ENCODE peak calls at places on chromosomes 7 and 10, in eight cellular contexts. D, C, E, R, O, H, W and B are unnamed samples.

GRCh38 chr10:6699336-6699735 is 119.3 kb upstream of the PRKCQ start:
- DNase-seq in D (no peak), C (no peak), E (no peak), R (no peak), O (no peak), H (no peak), W (no peak), B (no peak)

GRCh38 chr7:80819503-80819902 is 99.3 kb downstream of the SEMA3C start:
- DNase-seq in D (no peak), C (no peak), E (no peak), R (no peak), O (no peak), H (no peak), W (no peak), B (no peak)

GRCh38 chr7:4074407-4074806 is 607.7 kb upstream of the FOXK1 start:
- DNase-seq in D (no peak), C (no peak), E (no peak), R (no peak), O (no peak), H (no peak), W (no peak), B (no peak)

GRCh38 chr10:124339951-124340760 is 78.6 kb downstream of the OAT start:
- DNase-seq in D (no peak), C (no peak), E (no peak), R (no peak), O (no peak), H (no peak), W (peak; percentile 7), B (peak; percentile 31)

GRCh38 chr7:36129048-36129534 is 24.0 kb upstream of the EEPD1 start:
- DNase-seq in D (no peak), C (no peak), E (no peak), R (no peak), O (no peak), H (no peak), W (peak; percentile 69), B (peak; percentile 47)

GRCh38 chr7:142482899-142483658 is 225.2 kb upstream of the PRSS58 start:
- DNase-seq in D (peak; percentile 74), C (peak; percentile 65), E (peak; percentile 35), R (peak; percentile 55), O (peak; percentile 87), H (peak; percentile 72), W (peak; percentile 66), B (peak; percentile 74)

GRCh38 chr10:122499491-122499941 is 38.2 kb downstream of the HTRA1 start:
- DNase-seq in D (no peak), C (no peak), E (no peak), R (no peak), O (no peak), H (no peak), W (no peak), B (no peak)

GRCh38 chr7:96998333-96998732 is 7.0 kb upstream of the DLX6 start:
- DNase-seq in D (no peak), C (no peak), E (no peak), R (no peak), O (no peak), H (no peak), W (no peak), B (no peak)

GRCh38 chr7:55250313-55250712 is 114.8 kb upstream of the LANCL2 start:
- DNase-seq in D (peak; percentile 84), C (no peak), E (peak; percentile 48), R (peak; percentile 66), O (no peak), H (no peak), W (peak; percentile 42), B (peak; percentile 51)

GRCh38 chr10:70404036-70404905 is at the start of gene EIF4EBP2:
- DNase-seq in D (peak; percentile 96), C (peak; percentile 94), E (peak; percentile 87), R (peak; percentile 96), O (peak; percentile 92), H (peak; percentile 98), W (peak; percentile 99), B (peak; percentile 98)

GRCh38 chr7:21767300-21767900 is 178.3 kb downstream of the CDCA7L start:
- DNase-seq in D (peak; percentile 94), C (peak; percentile 73), E (peak; percentile 91), R (peak; percentile 44), O (peak; percentile 94), H (peak; percentile 76), W (peak; percentile 83), B (peak; percentile 87)

GRCh38 chr10:12791728-12792127 is 209.8 kb downstream of the CCDC3 start:
- DNase-seq in D (no peak), C (no peak), E (no peak), R (no peak), O (no peak), H (no peak), W (no peak), B (no peak)

GRCh38 chr7:107751113-107751512 is 7.2 kb downstream of the CBLL1 start:
- DNase-seq in D (peak; percentile 42), C (no peak), E (no peak), R (no peak), O (no peak), H (no peak), W (no peak), B (no peak)

GRCh38 chr7:141563956-141564623 is 12.9 kb downstream of the AGK start:
- DNase-seq in D (peak; percentile 71), C (peak; percentile 5), E (no peak), R (no peak), O (peak; percentile 42), H (no peak), W (peak; percentile 9), B (no peak)

GRCh38 chr7:90276033-90276728 is 31.2 kb downstream of the CFAP69 start:
- DNase-seq in D (no peak), C (no peak), E (no peak), R (no peak), O (no peak), H (no peak), W (no peak), B (peak; percentile 23)

GRCh38 chr10:62352356-62352963 is 21.7 kb upstream of the ZNF365 start:
- DNase-seq in D (no peak), C (no peak), E (no peak), R (no peak), O (no peak), H (no peak), W (peak; percentile 78), B (no peak)

GRCh38 chr10:52757777-52758176 is 14.8 kb downstream of the MBL2 start:
- DNase-seq in D (no peak), C (no peak), E (no peak), R (no peak), O (no peak), H (no peak), W (no peak), B (no peak)

DNA sequence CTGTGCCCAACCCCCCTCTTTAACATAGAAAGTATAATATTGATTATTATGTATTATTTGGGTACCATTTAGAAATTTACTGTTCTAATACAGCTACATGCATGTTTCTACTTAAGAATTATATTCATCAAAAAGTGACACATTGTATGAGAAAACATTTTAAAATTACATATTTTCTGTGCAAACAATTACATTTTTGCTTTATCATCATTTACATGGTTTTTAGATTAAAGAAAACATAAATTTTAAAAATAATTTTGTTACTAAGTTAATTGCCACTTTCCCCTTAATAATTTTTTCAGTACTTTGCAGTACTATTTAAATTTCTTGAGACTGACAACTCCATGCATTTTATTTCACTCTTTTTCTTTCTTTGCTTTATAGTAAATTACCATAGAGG is 95.3 kb upstream of the GATAD1 start:
- DNase-seq in D (no peak), C (no peak), E (no peak), R (no peak), O (no peak), H (no peak), W (no peak), B (no peak)
- H3K36me3 ChIP-seq in D (peaks cover 11% of the 10 kb centered on the region), C (peaks cover 60% of the 10 kb centered on the region), E (no peaks in the 10 kb centered on the region), R (peaks cover 72% of the 10 kb centered on the region), O (no peaks in the 10 kb centered on the region), H (peaks cover under 1% of the 10 kb centered on the region), W (peaks cover 5% of the 10 kb centered on the region), B (no peaks in the 10 kb centered on the region)

GRCh38 chr10:81280497-81281479 is 594.2 kb upstream of the NRG3 start:
- DNase-seq in D (no peak), C (no peak), E (no peak), R (no peak), O (peak; percentile 72), H (no peak), W (no peak), B (no peak)
- H2AFZ ChIP-seq in D (peak overlapping the region; percentile 4), C (no peak overlapping the region), E (no peak overlapping the region), R (no peak overlapping the region), O (peak overlapping the region; percentile 18), H (no peak overlapping the region), W (no peak overlapping the region), B (no peak overlapping the region)

GRCh38 chr7:26924149-26924767 is 59.9 kb upstream of the SKAP2 start:
- DNase-seq in D (no peak), C (no peak), E (no peak), R (no peak), O (peak; percentile 2), H (no peak), W (no peak), B (no peak)

GRCh38 chr7:26930845-26931244 is 66.5 kb upstream of the SKAP2 start:
- DNase-seq in D (no peak), C (no peak), E (no peak), R (no peak), O (no peak), H (no peak), W (no peak), B (no peak)

GRCh38 chr7:26925768-26926167 is 61.4 kb upstream of the SKAP2 start:
- DNase-seq in D (no peak), C (no peak), E (no peak), R (no peak), O (no peak), H (no peak), W (no peak), B (no peak)

DNA sequence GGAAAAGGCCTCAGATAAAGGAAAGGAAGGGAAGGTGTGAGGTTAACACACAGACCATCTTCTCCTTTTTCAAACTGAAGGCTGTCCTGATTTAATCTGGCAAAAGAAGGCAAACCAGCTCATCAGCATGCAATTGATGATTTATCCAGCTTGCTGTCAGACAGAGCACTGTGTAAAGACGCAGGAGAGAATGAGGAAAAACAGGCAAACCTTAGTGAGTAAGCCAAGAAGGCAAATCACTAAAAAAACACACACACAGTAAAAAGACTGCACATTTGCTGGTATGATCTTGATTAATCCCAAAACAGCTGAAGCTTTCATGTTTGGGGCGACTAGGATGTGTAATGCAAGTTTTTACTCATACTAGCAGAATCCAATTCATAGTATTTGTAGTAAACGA is 65.8 kb upstream of the SKAP2 start:
- DNase-seq in D (no peak), C (no peak), E (no peak), R (no peak), O (peak; percentile 1), H (no peak), W (peak; percentile 5), B (no peak)
- H3K9me2 ChIP-seq in D (no peaks in the 10 kb centered on the region), C (no peaks in the 10 kb centered on the region), E (no peaks in the 10 kb centered on the region), R (no peaks in the 10 kb centered on the region), O (no peaks in the 10 kb centered on the region), H (no peaks in the 10 kb centered on the region), W (no peaks in the 10 kb centered on the region), B (no peaks in the 10 kb centered on the region)

GRCh38 chr7:44077061-44077460 is 5.3 kb downstream of the POLM start:
- DNase-seq in D (no peak), C (no peak), E (no peak), R (no peak), O (no peak), H (no peak), W (no peak), B (no peak)
- H3K36me3 ChIP-seq in D (no peaks in the 10 kb centered on the region), C (peaks cover 95% of the 10 kb centered on the region), E (peaks cover 33% of the 10 kb centered on the region), R (peaks cover 69% of the 10 kb centered on the region), O (no peaks in the 10 kb centered on the region), H (peaks cover 34% of the 10 kb centered on the region), W (peaks cover 18% of the 10 kb centered on the region), B (no peaks in the 10 kb centered on the region)

GRCh38 chr10:58335306-58336005 is 650 bp downstream of the UBE2D1 start:
- DNase-seq in D (peak; percentile 53), C (no peak), E (peak; percentile 27), R (no peak), O (peak; percentile 15), H (peak; percentile 48), W (peak; percentile 94), B (peak; percentile 44)
- H2AFZ ChIP-seq in D (peak overlapping the region; percentile 96), C (peak overlapping the region; percentile 96), E (no peak overlapping the region), R (peak overlapping the region; percentile 77), O (peak overlapping the region; percentile 81), H (peak overlapping the region; percentile 94), W (peak overlapping the region; percentile 79), B (peak overlapping the region; percentile 91)